ENCODE peak calls at places on chromosomes 7 and 10, in nine cellular contexts. One of them, this sample, is unnamed.

GRCh38 chr7:132893560-132893959 is 188.3 kb downstream of the CHCHD3 start:
- DNase-seq in psoas muscle: no peak
- DNase-seq in mesothelial cell of epicardium: no peak
- DNase-seq in CD8-positive, alpha-beta T cell: no peak
- DNase-seq in WERI-Rb-1: no peak
- DNase-seq in neural progenitor cell: no peak
- DNase-seq in cardiac fibroblast: no peak
- DNase-seq in IMR-90: no peak
- DNase-seq in AG04450: no peak
- DNase-seq in this sample: no peak

GRCh38 chr10:10886861-10887539 is 130.7 kb upstream of the CELF2 start:
- DNase-seq in psoas muscle: no peak
- DNase-seq in mesothelial cell of epicardium: no peak
- DNase-seq in CD8-positive, alpha-beta T cell: no peak
- DNase-seq in WERI-Rb-1: no peak
- DNase-seq in neural progenitor cell: no peak
- DNase-seq in cardiac fibroblast: no peak
- DNase-seq in IMR-90: no peak
- DNase-seq in AG04450: no peak
- DNase-seq in this sample: no peak

GRCh38 chr10:87817291-87817872 is 644 bp downstream of the ATAD1 start:
- DNase-seq in psoas muscle: no peak
- DNase-seq in mesothelial cell of epicardium: no peak
- DNase-seq in CD8-positive, alpha-beta T cell: no peak
- DNase-seq in WERI-Rb-1: no peak
- DNase-seq in neural progenitor cell: no peak
- DNase-seq in cardiac fibroblast: no peak
- DNase-seq in IMR-90: peak; percentile 8
- DNase-seq in AG04450: no peak
- DNase-seq in this sample: no peak

GRCh38 chr7:149478754-149479153 is 17.9 kb upstream of the ZNF777 start:
- DNase-seq in psoas muscle: no peak
- DNase-seq in mesothelial cell of epicardium: no peak
- DNase-seq in CD8-positive, alpha-beta T cell: no peak
- DNase-seq in WERI-Rb-1: no peak
- DNase-seq in neural progenitor cell: no peak
- DNase-seq in cardiac fibroblast: no peak
- DNase-seq in IMR-90: no peak
- DNase-seq in AG04450: no peak
- DNase-seq in this sample: no peak

GRCh38 chr7:44193011-44193802 is 4.0 kb upstream of the GCK start:
- DNase-seq in psoas muscle: no peak
- DNase-seq in mesothelial cell of epicardium: no peak
- DNase-seq in CD8-positive, alpha-beta T cell: no peak
- DNase-seq in WERI-Rb-1: no peak
- DNase-seq in neural progenitor cell: no peak
- DNase-seq in cardiac fibroblast: no peak
- DNase-seq in IMR-90: no peak
- DNase-seq in AG04450: no peak
- DNase-seq in this sample: no peak

GRCh38 chr10:63434866-63435854 is 30.6 kb downstream of the JMJD1C start:
- DNase-seq in psoas muscle: no peak
- DNase-seq in mesothelial cell of epicardium: no peak
- DNase-seq in CD8-positive, alpha-beta T cell: no peak
- DNase-seq in WERI-Rb-1: no peak
- DNase-seq in neural progenitor cell: peak; percentile 46
- DNase-seq in cardiac fibroblast: no peak
- DNase-seq in IMR-90: no peak
- DNase-seq in AG04450: no peak
- DNase-seq in this sample: no peak

GRCh38 chr7:130961128-130961601 is 227.2 kb upstream of the KLF14 start:
- DNase-seq in psoas muscle: no peak
- DNase-seq in mesothelial cell of epicardium: no peak
- DNase-seq in CD8-positive, alpha-beta T cell: peak; percentile 51
- DNase-seq in WERI-Rb-1: no peak
- DNase-seq in neural progenitor cell: no peak
- DNase-seq in cardiac fibroblast: peak; percentile 59
- DNase-seq in IMR-90: peak; percentile 77
- DNase-seq in AG04450: no peak
- DNase-seq in this sample: no peak

GRCh38 chr7:121330053-121330833 is 1.4 kb downstream of the WNT16 start:
- DNase-seq in psoas muscle: no peak
- DNase-seq in mesothelial cell of epicardium: no peak
- DNase-seq in CD8-positive, alpha-beta T cell: no peak
- DNase-seq in WERI-Rb-1: peak; percentile 11
- DNase-seq in neural progenitor cell: peak; percentile 81
- DNase-seq in cardiac fibroblast: no peak
- DNase-seq in IMR-90: no peak
- DNase-seq in AG04450: no peak
- DNase-seq in this sample: peak; percentile 72

GRCh38 chr10:9018844-9019173 is 964.3 kb downstream of the GATA3 start:
- DNase-seq in psoas muscle: no peak
- DNase-seq in mesothelial cell of epicardium: no peak
- DNase-seq in CD8-positive, alpha-beta T cell: no peak
- DNase-seq in WERI-Rb-1: no peak
- DNase-seq in neural progenitor cell: no peak
- DNase-seq in cardiac fibroblast: no peak
- DNase-seq in IMR-90: no peak
- DNase-seq in AG04450: no peak
- DNase-seq in this sample: no peak

GRCh38 chr10:69425513-69426298 is 9.0 kb upstream of the TACR2 start:
- DNase-seq in psoas muscle: no peak
- DNase-seq in mesothelial cell of epicardium: no peak
- DNase-seq in CD8-positive, alpha-beta T cell: peak; percentile 23
- DNase-seq in WERI-Rb-1: no peak
- DNase-seq in neural progenitor cell: no peak
- DNase-seq in cardiac fibroblast: no peak
- DNase-seq in IMR-90: no peak
- DNase-seq in AG04450: no peak
- DNase-seq in this sample: no peak

GRCh38 chr7:106848851-106849442 is 16.1 kb upstream of the PIK3CG start:
- DNase-seq in psoas muscle: no peak
- DNase-seq in mesothelial cell of epicardium: no peak
- DNase-seq in CD8-positive, alpha-beta T cell: no peak
- DNase-seq in WERI-Rb-1: no peak
- DNase-seq in neural progenitor cell: no peak
- DNase-seq in cardiac fibroblast: peak; percentile 28
- DNase-seq in IMR-90: peak; percentile 91
- DNase-seq in AG04450: peak; percentile 65
- DNase-seq in this sample: no peak

GRCh38 chr7:142298631-142299030 is 40.8 kb upstream of the PRSS58 start:
- DNase-seq in psoas muscle: no peak
- DNase-seq in mesothelial cell of epicardium: no peak
- DNase-seq in CD8-positive, alpha-beta T cell: no peak
- DNase-seq in WERI-Rb-1: no peak
- DNase-seq in neural progenitor cell: no peak
- DNase-seq in cardiac fibroblast: no peak
- DNase-seq in IMR-90: no peak
- DNase-seq in AG04450: no peak
- DNase-seq in this sample: no peak

GRCh38 chr7:142301299-142301698 is 43.4 kb upstream of the PRSS58 start:
- DNase-seq in psoas muscle: no peak
- DNase-seq in mesothelial cell of epicardium: no peak
- DNase-seq in CD8-positive, alpha-beta T cell: no peak
- DNase-seq in WERI-Rb-1: no peak
- DNase-seq in neural progenitor cell: no peak
- DNase-seq in cardiac fibroblast: no peak
- DNase-seq in IMR-90: no peak
- DNase-seq in AG04450: no peak
- DNase-seq in this sample: no peak

GRCh38 chr7:142301923-142302550 is 44.2 kb upstream of the PRSS58 start:
- DNase-seq in psoas muscle: no peak
- DNase-seq in mesothelial cell of epicardium: no peak
- DNase-seq in CD8-positive, alpha-beta T cell: no peak
- DNase-seq in WERI-Rb-1: peak; percentile 38
- DNase-seq in neural progenitor cell: no peak
- DNase-seq in cardiac fibroblast: peak; percentile 2
- DNase-seq in IMR-90: no peak
- DNase-seq in AG04450: no peak
- DNase-seq in this sample: no peak

GRCh38 chr7:142299226-142299625 is 41.4 kb upstream of the PRSS58 start:
- DNase-seq in psoas muscle: no peak
- DNase-seq in mesothelial cell of epicardium: no peak
- DNase-seq in CD8-positive, alpha-beta T cell: no peak
- DNase-seq in WERI-Rb-1: no peak
- DNase-seq in neural progenitor cell: no peak
- DNase-seq in cardiac fibroblast: no peak
- DNase-seq in IMR-90: no peak
- DNase-seq in AG04450: no peak
- DNase-seq in this sample: no peak

GRCh38 chr7:142300689-142301088 is 42.8 kb upstream of the PRSS58 start:
- DNase-seq in psoas muscle: no peak
- DNase-seq in mesothelial cell of epicardium: no peak
- DNase-seq in CD8-positive, alpha-beta T cell: peak; percentile 40
- DNase-seq in WERI-Rb-1: peak; percentile 75
- DNase-seq in neural progenitor cell: peak; percentile 45
- DNase-seq in cardiac fibroblast: no peak
- DNase-seq in IMR-90: no peak
- DNase-seq in AG04450: no peak
- DNase-seq in this sample: no peak
- TF ChIP-seq CTCF in psoas muscle: no peak
- TF ChIP-seq CTCF in mesothelial cell of epicardium: no peak
- TF ChIP-seq CTCF in CD8-positive, alpha-beta T cell: peak; percentile 23
- TF ChIP-seq CTCF in WERI-Rb-1: peak; percentile 74
- TF ChIP-seq CTCF in neural progenitor cell: peak; percentile 59
- TF ChIP-seq CTCF in cardiac fibroblast: peak; percentile 11
- TF ChIP-seq CTCF in IMR-90: peak; percentile 2
- TF ChIP-seq CTCF in AG04450: no peak
- TF ChIP-seq CTCF in this sample: peak; percentile 33

DNA sequence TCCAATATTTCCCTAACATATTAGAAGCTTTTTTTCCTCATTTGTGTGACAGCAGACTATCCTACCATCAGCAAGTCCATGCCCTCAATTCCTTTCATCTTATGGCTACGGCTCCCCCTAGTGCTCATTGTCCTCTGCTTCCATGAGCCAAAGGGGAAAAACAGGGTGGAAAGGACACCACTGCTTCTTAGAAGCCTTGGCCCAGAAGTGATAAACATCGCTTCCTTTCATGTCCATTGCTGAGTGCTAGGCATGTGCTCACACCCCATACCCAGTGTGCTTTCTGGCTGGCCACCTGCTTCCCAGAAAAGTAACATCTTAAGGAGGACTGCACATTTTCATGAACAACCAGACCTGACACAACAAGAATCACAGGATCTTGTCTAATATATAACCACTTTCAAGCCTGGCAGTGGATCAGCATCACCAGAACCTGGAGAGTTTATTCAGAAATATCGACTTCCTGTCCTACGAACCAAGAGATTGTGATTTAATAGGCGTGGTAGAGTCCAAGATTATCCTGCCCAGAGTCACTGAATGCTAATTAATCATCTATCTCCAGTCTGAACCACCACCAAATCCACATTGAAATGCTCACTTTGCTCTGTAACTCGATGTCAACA is 650.5 kb upstream of the SORCS1 start:
- DNase-seq in psoas muscle: peak; percentile 13
- DNase-seq in mesothelial cell of epicardium: no peak
- DNase-seq in CD8-positive, alpha-beta T cell: no peak
- DNase-seq in WERI-Rb-1: peak; percentile 86
- DNase-seq in neural progenitor cell: peak; percentile 82
- DNase-seq in cardiac fibroblast: peak; percentile 63
- DNase-seq in IMR-90: peak; percentile 5
- DNase-seq in AG04450: no peak
- DNase-seq in this sample: no peak
- TF ChIP-seq CTCF in psoas muscle: peak; percentile 17
- TF ChIP-seq CTCF in mesothelial cell of epicardium: no peak
- TF ChIP-seq CTCF in CD8-positive, alpha-beta T cell: no peak
- TF ChIP-seq CTCF in WERI-Rb-1: peak; percentile 75
- TF ChIP-seq CTCF in neural progenitor cell: peak; percentile 79
- TF ChIP-seq CTCF in cardiac fibroblast: peak; percentile 79
- TF ChIP-seq CTCF in IMR-90: peak; percentile 37
- TF ChIP-seq CTCF in AG04450: peak; percentile 19
- TF ChIP-seq CTCF in this sample: peak; percentile 79

GRCh38 chr10:15805395-15806058 is 54.8 kb downstream of the MINDY3 start:
- DNase-seq in psoas muscle: no peak
- DNase-seq in mesothelial cell of epicardium: no peak
- DNase-seq in CD8-positive, alpha-beta T cell: no peak
- DNase-seq in WERI-Rb-1: no peak
- DNase-seq in neural progenitor cell: no peak
- DNase-seq in cardiac fibroblast: no peak
- DNase-seq in IMR-90: no peak
- DNase-seq in AG04450: no peak
- DNase-seq in this sample: no peak
- TF ChIP-seq CTCF in psoas muscle: no peak
- TF ChIP-seq CTCF in mesothelial cell of epicardium: no peak
- TF ChIP-seq CTCF in CD8-positive, alpha-beta T cell: no peak
- TF ChIP-seq CTCF in WERI-Rb-1: no peak
- TF ChIP-seq CTCF in neural progenitor cell: no peak
- TF ChIP-seq CTCF in cardiac fibroblast: no peak
- TF ChIP-seq CTCF in IMR-90: no peak
- TF ChIP-seq CTCF in AG04450: no peak
- TF ChIP-seq CTCF in this sample: no peak

DNA sequence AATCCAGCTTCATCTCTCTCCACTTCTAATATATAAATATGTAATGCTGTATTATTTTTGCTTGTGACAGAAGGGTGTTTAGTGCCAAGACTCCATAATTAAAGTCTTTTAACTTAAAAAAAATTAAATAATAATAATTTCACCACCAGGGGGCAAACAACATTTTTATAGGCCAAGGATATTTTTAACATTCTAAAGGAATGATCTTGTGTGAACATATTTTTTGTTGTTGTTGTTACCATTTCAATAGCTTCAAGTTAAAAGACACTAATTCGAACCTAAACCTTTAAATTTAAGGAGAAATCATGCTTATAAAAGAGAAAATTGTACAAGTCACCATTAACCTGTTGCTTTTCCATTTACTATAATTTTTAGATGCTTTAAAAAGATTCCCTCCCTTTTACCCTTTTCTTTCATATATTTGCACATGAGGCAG is 7.5 kb upstream of the DNAJC1 start:
- DNase-seq in psoas muscle: no peak
- DNase-seq in mesothelial cell of epicardium: no peak
- DNase-seq in CD8-positive, alpha-beta T cell: no peak
- DNase-seq in WERI-Rb-1: no peak
- DNase-seq in neural progenitor cell: no peak
- DNase-seq in cardiac fibroblast: peak; percentile 58
- DNase-seq in IMR-90: peak; percentile 4
- DNase-seq in AG04450: no peak
- DNase-seq in this sample: no peak
- TF ChIP-seq CTCF in psoas muscle: peak; percentile 53
- TF ChIP-seq CTCF in mesothelial cell of epicardium: peak; percentile 97
- TF ChIP-seq CTCF in CD8-positive, alpha-beta T cell: peak; percentile 63
- TF ChIP-seq CTCF in WERI-Rb-1: no peak
- TF ChIP-seq CTCF in neural progenitor cell: peak; percentile 60
- TF ChIP-seq CTCF in cardiac fibroblast: no peak
- TF ChIP-seq CTCF in IMR-90: peak; percentile 48
- TF ChIP-seq CTCF in AG04450: no peak
- TF ChIP-seq CTCF in this sample: peak; percentile 85

GRCh38 chr7:31192996-31193395 is 140.9 kb downstream of the ADCYAP1R1 start:
- DNase-seq in psoas muscle: peak; percentile 24
- DNase-seq in mesothelial cell of epicardium: peak; percentile 64
- DNase-seq in CD8-positive, alpha-beta T cell: no peak
- DNase-seq in WERI-Rb-1: peak; percentile 85
- DNase-seq in neural progenitor cell: peak; percentile 94
- DNase-seq in cardiac fibroblast: peak; percentile 52
- DNase-seq in IMR-90: peak; percentile 16
- DNase-seq in AG04450: no peak
- DNase-seq in this sample: peak; percentile 81
- TF ChIP-seq CTCF in psoas muscle: peak; percentile 34
- TF ChIP-seq CTCF in mesothelial cell of epicardium: peak; percentile 55
- TF ChIP-seq CTCF in CD8-positive, alpha-beta T cell: no peak
- TF ChIP-seq CTCF in WERI-Rb-1: peak; percentile 89
- TF ChIP-seq CTCF in neural progenitor cell: peak; percentile 86
- TF ChIP-seq CTCF in cardiac fibroblast: peak; percentile 76
- TF ChIP-seq CTCF in IMR-90: peak; percentile 50
- TF ChIP-seq CTCF in AG04450: peak; percentile 73
- TF ChIP-seq CTCF in this sample: peak; percentile 92

This sample was measured in type B pancreatic cell.